ENCODE peak calls at places on chromosomes 5 and 9, in four cellular contexts. A is RWPE1; J is CD4-positive, alpha-beta T cell; V is heart left ventricle. R is an unnamed sample.

GRCh38 chr5:10460252-10460906 is 18.7 kb downstream of the ROPN1L start:
- DNase-seq in A (no peak), J (no peak), V (peak), R (peak)

GRCh38 chr9:85401998-85402397 is 339.8 kb downstream of the AGTPBP1 start:
- DNase-seq in A (peak), J (no peak), V (no peak), R (no peak)

GRCh38 chr9:77433675-77434445 is 214.3 kb downstream of the GNA14 start:
- DNase-seq in A (peak), J (peak), V (peak), R (peak)

GRCh38 chr5:140258016-140258415 is 44.9 kb downstream of the PFDN1 start:
- DNase-seq in A (no peak), J (no peak), V (no peak), R (no peak)

GRCh38 chr9:72695365-72695764 is 174.0 kb downstream of the TMC1 start:
- DNase-seq in A (peak), J (no peak), V (no peak), R (no peak)

GRCh38 chr5:151022511-151023018 is 2.2 kb downstream of the GPX3 start:
- DNase-seq in A (peak), J (no peak), V (peak), R (no peak)

GRCh38 chr9:99809586-99810357 is 11.9 kb upstream of the NR4A3 start:
- DNase-seq in A (no peak), J (no peak), V (no peak), R (no peak)

GRCh38 chr5:73254634-73255033 is 81.6 kb downstream of the TMEM174 start:
- DNase-seq in A (no peak), J (no peak), V (no peak), R (no peak)

GRCh38 chr5:172671091-172671490 is 30.0 kb downstream of the NEURL1B start:
- DNase-seq in A (no peak), J (no peak), V (no peak), R (no peak)

GRCh38 chr9:18720691-18721090 is 246.7 kb downstream of the ADAMTSL1 start:
- DNase-seq in A (no peak), J (no peak), V (no peak), R (no peak)

GRCh38 chr5:177973066-177973635 is 22.9 kb downstream of the PROP1 start:
- DNase-seq in A (no peak), J (no peak), V (no peak), R (no peak)

GRCh38 chr5:72988769-72989168 is 32.9 kb downstream of the FCHO2 start:
- DNase-seq in A (no peak), J (no peak), V (no peak), R (no peak)

GRCh38 chr9:87275039-87275725 is 222.5 kb upstream of the DAPK1 start:
- DNase-seq in A (no peak), J (no peak), V (no peak), R (no peak)

GRCh38 chr9:124468061-124468740 is 17.9 kb downstream of the ADGRD2 start:
- DNase-seq in A (no peak), J (no peak), V (no peak), R (no peak)

GRCh38 chr9:98248737-98249474 is 6.5 kb downstream of the TBC1D2 start:
- DNase-seq in A (peak), J (no peak), V (peak), R (peak)

GRCh38 chr9:97594414-97594921 is 38.7 kb downstream of the TSTD2 start:
- DNase-seq in A (no peak), J (no peak), V (peak), R (peak)

GRCh38 chr9:129198737-129199435 is 20.8 kb upstream of the IER5L start:
- DNase-seq in A (no peak), J (no peak), V (no peak), R (no peak)

GRCh38 chr5:179113945-179114641 is 53.9 kb downstream of the ZNF354C start:
- DNase-seq in A (no peak), J (no peak), V (no peak), R (no peak)

GRCh38 chr9:36572515-36573418 is at the start of gene MELK:
- DNase-seq in A (peak), J (peak), V (peak), R (peak)

GRCh38 chr9:71355884-71356283 is 234.5 kb upstream of the TRPM3 start:
- DNase-seq in A (no peak), J (no peak), V (no peak), R (no peak)

GRCh38 chr5:180098991-180099732 is 27.6 kb upstream of the RNF130 start:
- DNase-seq in A (no peak), J (no peak), V (no peak), R (no peak)

GRCh38 chr9:136482046-136482792 is 621 bp downstream of the SEC16A start:
- DNase-seq in A (peak), J (no peak), V (no peak), R (peak)

GRCh38 chr5:157025093-157025698 is 33.7 kb downstream of the HAVCR1 start:
- DNase-seq in A (no peak), J (no peak), V (no peak), R (no peak)

GRCh38 chr5:176954050-176954449 is 52.5 kb downstream of the UIMC1 start:
- DNase-seq in A (no peak), J (no peak), V (no peak), R (no peak)

DNA sequence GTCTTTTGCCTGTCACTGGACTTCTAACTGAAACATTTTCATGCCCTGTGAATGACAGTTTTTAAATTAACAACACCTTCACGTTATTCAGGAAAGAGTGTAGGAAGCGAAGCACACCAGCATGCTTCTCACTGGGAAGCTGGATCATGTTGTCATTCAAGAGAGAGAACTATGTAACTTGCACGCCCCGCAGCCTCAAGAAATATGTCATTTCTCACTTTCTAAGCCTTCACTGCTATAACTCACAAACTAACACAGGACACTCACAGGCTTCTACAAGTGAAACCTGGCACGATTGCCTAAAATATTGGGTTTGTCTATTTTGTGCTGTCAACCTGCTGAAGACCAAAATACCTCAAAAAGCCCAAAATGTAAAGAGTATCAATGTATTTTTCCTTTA is 466.3 kb downstream of the EFNA5 start:
- DNase-seq in A (no peak), J (no peak), V (no peak), R (no peak)
- H3K27ac ChIP-seq in A (no peak), J (no peak), V (no peak), R (no peak)

GRCh38 chr5:124395899-124396298 is 350.5 kb downstream of the ZNF608 start:
- DNase-seq in A (no peak), J (no peak), V (no peak), R (no peak)
- H3K27ac ChIP-seq in A (no peak), J (no peak), V (no peak), R (no peak)

GRCh38 chr9:115943591-115944165 is 209.9 kb upstream of the PAPPA start:
- DNase-seq in A (no peak), J (no peak), V (no peak), R (no peak)
- H3K27ac ChIP-seq in A (peak), J (no peak), V (peak), R (peak)

GRCh38 chr9:34591091-34591910 is 1.8 kb upstream of the CNTFR start:
- DNase-seq in A (peak), J (peak), V (peak), R (peak)
- H3K27ac ChIP-seq in A (no peak), J (no peak), V (no peak), R (no peak)

DNA sequence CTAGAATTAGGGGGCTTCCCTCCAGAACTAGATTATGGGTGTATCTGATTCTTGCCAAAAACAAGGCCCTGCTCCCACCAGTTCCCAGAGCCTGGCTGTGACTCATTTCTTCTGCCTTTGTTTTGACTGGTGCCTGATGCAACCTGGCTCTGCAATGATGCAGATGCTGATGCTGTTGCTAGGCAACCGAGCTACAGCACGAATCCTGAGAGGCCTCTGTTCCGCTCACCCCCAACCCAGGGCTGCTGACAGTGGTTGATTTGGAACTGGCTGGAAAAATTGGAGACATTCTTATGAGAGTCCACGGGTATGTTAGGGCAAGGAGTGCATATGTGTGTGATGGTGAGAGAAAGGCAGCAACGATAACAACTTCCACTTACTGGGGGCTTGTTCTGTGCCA is 100.3 kb downstream of the NSG2 start:
- DNase-seq in A (no peak), J (no peak), V (no peak), R (no peak)
- H3K27ac ChIP-seq in A (no peak), J (no peak), V (no peak), R (no peak)

GRCh38 chr9:131419716-131420115 is 25.8 kb downstream of the PRRC2B start:
- DNase-seq in A (no peak), J (no peak), V (no peak), R (no peak)
- H3K27ac ChIP-seq in A (peak), J (no peak), V (no peak), R (peak)

GRCh38 chr5:33641722-33642505 is 201.1 kb downstream of the TARS1 start:
- DNase-seq in A (no peak), J (no peak), V (no peak), R (no peak)
- H3K27ac ChIP-seq in A (no peak), J (no peak), V (no peak), R (no peak)

DNA sequence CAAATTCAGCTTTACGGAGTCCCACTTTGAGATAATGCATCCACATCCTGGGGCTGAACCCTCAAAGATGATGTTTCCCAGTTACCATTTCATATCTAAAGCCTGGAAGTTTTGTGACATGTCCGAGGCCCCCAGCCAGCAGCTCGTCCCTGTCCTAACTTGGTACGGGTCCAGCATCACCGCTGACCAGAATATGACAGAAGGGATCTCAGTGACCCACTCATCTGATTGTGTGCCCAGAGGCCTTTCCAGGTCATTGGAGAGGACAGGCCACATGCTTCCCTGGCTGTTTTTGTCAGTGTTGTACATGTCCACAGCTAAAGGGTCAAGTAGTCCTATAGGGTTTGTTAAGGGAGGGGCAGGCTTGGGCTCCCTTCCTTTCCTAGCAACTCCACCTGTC is 33.3 kb downstream of the SECISBP2 start:
- DNase-seq in A (no peak), J (no peak), V (no peak), R (no peak)
- H3K27ac ChIP-seq in A (no peak), J (no peak), V (no peak), R (no peak)

GRCh38 chr9:89623925-89624420 is 19.2 kb downstream of the GADD45G start:
- DNase-seq in A (no peak), J (no peak), V (peak), R (peak)

GRCh38 chr9:89625721-89626687 is 21.2 kb downstream of the GADD45G start:
- DNase-seq in A (no peak), J (no peak), V (no peak), R (no peak)

GRCh38 chr9:89621031-89621430 is 16.2 kb downstream of the GADD45G start:
- DNase-seq in A (no peak), J (no peak), V (no peak), R (no peak)

GRCh38 chr9:89621676-89622075 is 16.9 kb downstream of the GADD45G start:
- DNase-seq in A (no peak), J (no peak), V (no peak), R (no peak)

GRCh38 chr9:89622933-89623861 is 18.4 kb downstream of the GADD45G start:
- DNase-seq in A (no peak), J (no peak), V (no peak), R (peak)
- H3K27ac ChIP-seq in A (no peak), J (no peak), V (peak), R (peak)